ENCODE peak calls at places on chromosome 1, in five cellular contexts. G, Q, T, V and X are unnamed samples.

GRCh38 chr1:232226197-232226681 is 403.7 kb downstream of the SIPA1L2 start:
- DNase-seq in T (no peak), G (peak), Q (peak), V (no peak), X (peak)

GRCh38 chr1:155729031-155729898 is 40.4 kb downstream of the DAP3 start:
- DNase-seq in V (peak), T (no peak), G (peak), Q (peak), X (peak)

GRCh38 chr1:184463680-184464079 is 76.9 kb downstream of the C1orf21 start:
- DNase-seq in T (no peak), G (no peak), Q (no peak), V (no peak), X (no peak)

GRCh38 chr1:153380711-153381110 is 5.3 kb upstream of the S100A12 start:
- DNase-seq in T (no peak), G (no peak), V (no peak), Q (no peak), X (no peak)

GRCh38 chr1:44237721-44238457 is 24.6 kb downstream of the DMAP1 start:
- DNase-seq in G (no peak), T (no peak), V (peak), Q (no peak), X (no peak)

GRCh38 chr1:40625076-40625475 is 40.4 kb downstream of the RIMS3 start:
- DNase-seq in T (no peak), V (no peak), G (no peak), Q (no peak), X (no peak)

GRCh38 chr1:21927531-21928237 is 9.4 kb downstream of the HSPG2 start:
- DNase-seq in Q (no peak), G (no peak), T (peak), V (no peak), X (no peak)

GRCh38 chr1:48878191-48878940 is 101.7 kb upstream of the BEND5 start:
- DNase-seq in T (no peak), G (peak), V (no peak), Q (no peak), X (peak)

GRCh38 chr1:63991685-63992084 is 211.7 kb upstream of the UBE2U start:
- DNase-seq in G (no peak), V (no peak), T (no peak), Q (no peak), X (no peak)

GRCh38 chr1:147815503-147815902 is 55.1 kb upstream of the GJA5 start:
- DNase-seq in V (no peak), Q (no peak), G (no peak), T (no peak), X (no peak)

GRCh38 chr1:162178432-162178831 is 108.9 kb downstream of the NOS1AP start:
- DNase-seq in G (no peak), T (no peak), Q (no peak), V (no peak), X (no peak)

GRCh38 chr1:102434421-102434820 is 437.7 kb upstream of the OLFM3 start:
- DNase-seq in T (no peak), G (no peak), V (no peak), Q (no peak), X (no peak)

GRCh38 chr1:155957411-155957915 is 16.0 kb downstream of the RXFP4 start:
- DNase-seq in T (peak), G (no peak), Q (no peak), V (no peak), X (no peak)

GRCh38 chr1:203567596-203567995 is 59.0 kb upstream of the ATP2B4 start:
- DNase-seq in T (no peak), G (no peak), Q (no peak), V (no peak), X (no peak)

GRCh38 chr1:112687785-112688496 is 13.5 kb downstream of the MOV10 start:
- DNase-seq in V (no peak), T (no peak), G (no peak), Q (no peak), X (no peak)

GRCh38 chr1:22930235-22930912 is 42.3 kb downstream of the LACTBL1 start:
- DNase-seq in Q (no peak), G (no peak), T (peak), V (no peak), X (no peak)

GRCh38 chr1:236465231-236465958 is 58.4 kb upstream of the LGALS8 start:
- DNase-seq in T (no peak), V (no peak), G (no peak), Q (no peak), X (no peak)

GRCh38 chr1:17874231-17874630 is 119.1 kb downstream of the ACTL8 start:
- DNase-seq in T (no peak), Q (peak), G (peak), V (no peak), X (peak)

GRCh38 chr1:61973100-61973837 is 221.4 kb upstream of the L1TD1 start:
- DNase-seq in G (no peak), Q (no peak), T (no peak), V (no peak), X (no peak)

GRCh38 chr1:4756184-4756504 is 101.7 kb downstream of the AJAP1 start:
- DNase-seq in V (no peak), Q (no peak), G (no peak), T (peak), X (no peak)

GRCh38 chr1:5904551-5904950 is 87.7 kb downstream of the NPHP4 start:
- DNase-seq in V (no peak), G (no peak), Q (no peak), T (peak), X (no peak)

GRCh38 chr1:7760245-7760644 is 10.9 kb upstream of the VAMP3 start:
- DNase-seq in Q (no peak), T (no peak), G (no peak), V (no peak), X (no peak)

GRCh38 chr1:241459186-241459802 is 60.3 kb downstream of the FH start:
- DNase-seq in T (no peak), G (no peak), V (no peak), Q (no peak), X (no peak)

GRCh38 chr1:27940297-27940696 is 5.5 kb downstream of the SMPDL3B start:
- DNase-seq in G (no peak), T (no peak), Q (no peak), V (peak), X (no peak)
- TF ChIP-seq CTCF in G (peak), T (peak), Q (peak), V (peak), X (peak)

GRCh38 chr1:201637282-201638076 is 98.6 kb downstream of the NAV1 start:
- DNase-seq in G (no peak), V (no peak), Q (no peak), T (no peak), X (no peak)
- H3K4me3 ChIP-seq in G (no peak), V (no peak), Q (no peak), T (no peak), X (no peak)

DNA sequence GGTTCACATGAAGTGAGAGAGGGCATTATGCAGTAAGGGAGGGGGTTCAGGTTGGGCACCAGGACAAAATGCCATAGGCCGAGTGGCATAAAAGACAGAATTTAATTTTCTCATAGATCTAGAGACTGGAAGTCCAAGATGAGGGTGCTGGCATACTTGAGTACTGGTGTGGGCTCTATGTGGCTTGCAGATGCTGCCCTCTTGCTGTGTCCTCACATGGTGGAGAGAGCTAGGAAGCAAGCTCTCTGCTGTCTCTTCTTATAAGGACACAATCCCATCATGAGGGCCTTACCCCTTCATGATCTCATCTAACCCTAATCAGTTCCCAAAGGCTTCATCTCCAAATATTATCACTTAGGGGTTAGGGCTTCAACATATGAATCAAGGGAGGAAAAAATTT is 64.6 kb downstream of the PLPPR5 start:
- DNase-seq in V (no peak), Q (no peak), G (no peak), T (no peak), X (no peak)
- TF ChIP-seq CTCF in V (no peak), Q (no peak), G (no peak), T (no peak), X (no peak)

GRCh38 chr1:25581764-25582163 is 34.8 kb upstream of the MAN1C1 start:
- DNase-seq in T (no peak), V (no peak), Q (no peak), G (no peak), X (no peak)
- H3K4me3 ChIP-seq in T (no peak), V (no peak), Q (no peak), G (no peak), X (no peak)

GRCh38 chr1:10856863-10857598 is 60.6 kb upstream of the CASZ1 start:
- DNase-seq in V (no peak), T (no peak), G (no peak), Q (no peak), X (no peak)

GRCh38 chr1:10854856-10855459 is 58.5 kb upstream of the CASZ1 start:
- DNase-seq in Q (no peak), V (no peak), T (no peak), G (no peak), X (no peak)

GRCh38 chr1:10856253-10856683 is 59.8 kb upstream of the CASZ1 start:
- DNase-seq in V (no peak), T (no peak), G (no peak), Q (no peak), X (no peak)

GRCh38 chr1:10860218-10860617 is 63.8 kb upstream of the CASZ1 start:
- DNase-seq in V (no peak), G (no peak), T (no peak), Q (no peak), X (no peak)

GRCh38 chr1:10857689-10858088 is 61.2 kb upstream of the CASZ1 start:
- DNase-seq in T (no peak), G (no peak), Q (no peak), V (no peak), X (no peak)
- TF ChIP-seq CTCF in T (no peak), G (no peak), Q (no peak), V (no peak), X (no peak)

GRCh38 chr1:164577291-164577690 is 18.3 kb downstream of the PBX1 start:
- DNase-seq in G (no peak), T (no peak), Q (no peak), V (no peak), X (no peak)
- H3K4me3 ChIP-seq in G (no peak), T (no peak), Q (no peak), V (no peak), X (no peak)

GRCh38 chr1:157084720-157085119 is 14.9 kb downstream of the ETV3L start:
- DNase-seq in Q (no peak), T (no peak), V (no peak), G (no peak), X (no peak)

GRCh38 chr1:157086299-157086698 is 13.3 kb downstream of the ETV3L start:
- DNase-seq in T (no peak), Q (no peak), G (no peak), V (no peak), X (no peak)

GRCh38 chr1:157088607-157089006 is 11.0 kb downstream of the ETV3L start:
- DNase-seq in V (no peak), T (no peak), G (no peak), Q (no peak), X (no peak)

GRCh38 chr1:157085416-157085815 is 14.2 kb downstream of the ETV3L start:
- DNase-seq in T (no peak), Q (no peak), V (no peak), G (peak), X (no peak)

GRCh38 chr1:157087030-157087429 is 12.6 kb downstream of the ETV3L start:
- DNase-seq in V (no peak), G (no peak), T (no peak), Q (no peak), X (no peak)
- TF ChIP-seq CTCF in V (no peak), G (no peak), T (no peak), Q (no peak), X (no peak)